ENCODE peak calls at places on chromosomes 7 and 10, in four cellular contexts. X is A549; K is CD8-positive, alpha-beta T cell; I is dorsolateral prefrontal cortex. A is an unnamed sample.

GRCh38 chr7:369476-369980 is 79.6 kb downstream of the FOXL3 start:
- DNase-seq in K (no peak), X (no peak), I (no peak), A (no peak)

GRCh38 chr10:98338318-98338717 is 70.3 kb upstream of the LOXL4 start:
- DNase-seq in X (no peak), I (no peak), K (no peak), A (no peak)

GRCh38 chr7:144835166-144835611 is 664 bp downstream of the TPK1 start:
- DNase-seq in K (peak), X (peak), I (peak), A (peak)

GRCh38 chr7:106982415-106982814 is 62.1 kb upstream of the PRKAR2B start:
- DNase-seq in K (no peak), I (no peak), X (no peak), A (no peak)

GRCh38 chr7:88262562-88262961 is 42.7 kb upstream of the SRI start:
- DNase-seq in K (no peak), X (no peak), I (no peak), A (no peak)

GRCh38 chr7:82985144-82985802 is 177.4 kb downstream of the PCLO start:
- DNase-seq in X (no peak), I (no peak), K (no peak), A (no peak)

GRCh38 chr7:120421151-120421651 is 148.2 kb downstream of the KCND2 start:
- DNase-seq in K (no peak), I (no peak), X (no peak), A (no peak)

GRCh38 chr10:33612116-33612515 is 277.6 kb upstream of the NRP1 start:
- DNase-seq in K (no peak), I (no peak), X (no peak), A (no peak)

GRCh38 chr10:14971867-14972448 is 12.8 kb downstream of the MEIG1 start:
- DNase-seq in X (no peak), I (no peak), K (peak), A (peak)

GRCh38 chr10:43056568-43057011 is 20.3 kb upstream of the RET start:
- DNase-seq in K (no peak), X (no peak), I (no peak), A (no peak)

GRCh38 chr10:89652971-89653370 is 7.9 kb upstream of the PANK1 start:
- DNase-seq in I (no peak), K (no peak), X (no peak), A (no peak)

GRCh38 chr7:47967708-47968107 is 11.7 kb downstream of the HUS1 start:
- DNase-seq in I (no peak), X (no peak), K (no peak), A (no peak)

GRCh38 chr10:79223001-79223345 is 124.3 kb upstream of the PPIF start:
- DNase-seq in X (no peak), K (no peak), I (peak), A (peak)

GRCh38 chr10:79224992-79225391 is 122.3 kb upstream of the PPIF start:
- DNase-seq in X (no peak), I (no peak), K (no peak), A (no peak)

GRCh38 chr10:79222186-79222585 is 125.1 kb upstream of the PPIF start:
- DNase-seq in I (no peak), K (no peak), X (no peak), A (no peak)

GRCh38 chr10:79224263-79224949 is 122.9 kb upstream of the PPIF start:
- DNase-seq in K (no peak), X (no peak), I (no peak), A (no peak)

GRCh38 chr10:79223346-79224048 is 123.8 kb upstream of the PPIF start:
- DNase-seq in K (no peak), X (no peak), I (no peak), A (peak)
- H3K27ac ChIP-seq in K (no peak), X (peak), I (peak), A (no peak)

DNA sequence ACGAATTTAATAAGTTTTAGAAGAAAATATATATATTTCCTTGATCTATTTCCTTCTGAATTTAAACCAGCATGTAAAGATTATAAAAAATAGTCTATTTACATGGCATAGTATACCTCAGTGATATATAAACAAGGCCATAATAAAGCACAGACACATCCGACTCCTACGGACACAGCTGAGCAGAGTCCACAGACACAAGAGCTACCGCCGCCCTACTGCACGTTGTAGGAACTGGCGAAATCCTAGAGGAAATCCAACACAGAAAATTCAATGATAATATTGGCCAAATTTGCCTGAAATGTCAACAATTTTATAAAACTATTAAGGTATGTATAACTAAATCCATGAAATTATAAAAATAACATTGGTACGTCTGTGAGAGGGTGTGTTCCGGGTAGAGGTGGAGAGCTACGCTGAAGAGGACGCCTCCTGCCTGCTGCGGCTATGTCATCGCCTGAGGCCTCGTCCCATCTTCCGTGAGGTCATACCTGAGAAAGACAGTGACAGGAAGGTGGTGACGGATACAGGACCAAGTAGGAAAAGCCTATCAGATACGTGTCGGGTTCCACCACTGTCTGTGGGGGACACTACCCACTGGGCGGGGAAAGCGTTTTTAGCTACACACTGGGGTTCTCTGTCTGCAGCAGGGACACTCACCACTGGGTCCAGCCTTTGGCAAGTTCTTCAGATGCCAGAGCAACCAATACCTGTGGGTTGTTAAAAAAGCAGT is 29.3 kb upstream of the NCAPG2 start:
- DNase-seq in X (no peak), K (no peak), I (no peak), A (no peak)
- TF ChIP-seq CTCF in X (peak), K (no peak), I (no peak), A (peak)

GRCh38 chr7:94423116-94423515 is 28.4 kb downstream of the COL1A2 start:
- DNase-seq in X (no peak), I (no peak), K (no peak), A (no peak)

GRCh38 chr7:94423865-94424264 is 29.2 kb downstream of the COL1A2 start:
- DNase-seq in I (no peak), X (no peak), K (no peak), A (no peak)

GRCh38 chr7:94420321-94420720 is 25.6 kb downstream of the COL1A2 start:
- DNase-seq in K (no peak), X (no peak), I (no peak), A (no peak)

GRCh38 chr7:94422136-94422535 is 27.4 kb downstream of the COL1A2 start:
- DNase-seq in X (no peak), I (no peak), K (no peak), A (no peak)

GRCh38 chr7:94421711-94422110 is 27.0 kb downstream of the COL1A2 start:
- DNase-seq in X (no peak), K (no peak), I (no peak), A (no peak)
- H3K27ac ChIP-seq in X (no peak), K (no peak), I (no peak), A (no peak)

DNA sequence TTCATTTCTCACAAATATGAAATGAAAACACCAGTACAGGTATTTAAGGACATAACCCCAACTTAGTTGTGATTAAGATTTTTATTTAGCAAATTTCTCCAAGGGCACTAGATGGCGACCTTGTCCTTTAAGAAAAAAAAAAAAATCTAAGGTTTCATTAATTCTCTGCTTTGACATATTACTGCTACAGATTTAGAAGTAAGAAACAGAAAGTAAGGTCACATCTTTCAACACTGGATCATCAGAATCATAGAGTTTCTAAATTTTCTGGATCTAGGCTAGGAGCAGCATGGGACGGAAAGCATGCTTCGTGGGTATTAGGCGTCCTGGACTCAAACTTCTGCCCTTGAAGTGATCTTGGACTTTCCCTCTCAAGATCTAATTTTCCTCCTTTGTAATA is 85.5 kb upstream of the PRKG1 start:
- DNase-seq in X (no peak), K (no peak), I (no peak), A (no peak)
- TF ChIP-seq CTCF in X (peak), K (no peak), I (peak), A (peak)

GRCh38 chr10:48440771-48441170 is 134.3 kb downstream of the MAPK8 start:
- DNase-seq in X (no peak), I (no peak), K (no peak), A (no peak)
- H3K27ac ChIP-seq in X (no peak), I (no peak), K (no peak), A (no peak)

DNA sequence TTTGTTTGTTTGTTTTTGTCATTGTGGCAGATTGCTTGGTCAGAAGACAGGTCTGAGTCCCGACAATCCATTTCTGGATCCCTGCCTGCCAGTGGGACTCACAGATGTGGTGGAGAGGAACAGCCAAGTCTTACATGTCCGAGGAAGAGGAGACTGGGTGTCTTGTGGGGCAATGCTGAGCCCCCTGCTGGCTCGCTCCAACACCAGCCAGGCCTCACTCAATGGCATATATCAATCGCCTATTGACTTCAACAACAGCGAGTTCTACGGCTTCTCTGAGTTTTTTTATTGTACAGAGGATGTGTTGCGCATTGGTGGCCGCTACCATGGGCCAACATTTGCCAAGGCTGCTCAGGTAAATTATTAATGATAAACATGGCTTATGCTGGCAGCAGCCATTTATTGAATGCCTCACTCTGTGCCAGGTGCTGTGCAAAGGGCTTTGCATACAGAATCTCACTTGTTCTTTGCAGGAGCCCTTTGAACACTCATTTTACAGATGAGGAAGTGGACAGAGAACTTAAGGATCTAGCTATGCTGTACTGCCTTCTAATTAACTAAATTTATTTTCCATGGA is 33.3 kb downstream of the COX15 start:
- DNase-seq in I (no peak), X (no peak), K (no peak), A (no peak)
- TF ChIP-seq CTCF in I (no peak), X (no peak), K (no peak), A (no peak)